ENCODE peak calls at places on chromosome 13, in eight cellular contexts. One of them, this sample, is unnamed.

GRCh38 chr13:59016250-59016649 is 1147.5 kb downstream of the DIAPH3 start:
- DNase-seq in T-helper 2 cell: no peak
- DNase-seq in central memory CD4-positive, alpha-beta T cell: no peak
- DNase-seq in epithelial cell of esophagus: peak; percentile 2
- DNase-seq in fibroblast of the conjunctiva: no peak
- DNase-seq in progenitor cell of endocrine pancreas: no peak
- DNase-seq in activated naive CD8-positive, alpha-beta T cell treated with anti-CD3 and anti-CD28 coated beads, Interleukin-2, amount 50 U/mL, for 24 hours: no peak
- DNase-seq in HS-27A: no peak
- DNase-seq in this sample: no peak

GRCh38 chr13:109255457-109255856 is 530.9 kb downstream of the IRS2 start:
- DNase-seq in T-helper 2 cell: no peak
- DNase-seq in central memory CD4-positive, alpha-beta T cell: no peak
- DNase-seq in epithelial cell of esophagus: no peak
- DNase-seq in fibroblast of the conjunctiva: no peak
- DNase-seq in progenitor cell of endocrine pancreas: no peak
- DNase-seq in activated naive CD8-positive, alpha-beta T cell treated with anti-CD3 and anti-CD28 coated beads, Interleukin-2, amount 50 U/mL, for 24 hours: no peak
- DNase-seq in HS-27A: no peak
- DNase-seq in this sample: no peak

GRCh38 chr13:51818771-51819511 is 15.0 kb upstream of the DHRS12 start:
- DNase-seq in T-helper 2 cell: no peak
- DNase-seq in central memory CD4-positive, alpha-beta T cell: no peak
- DNase-seq in epithelial cell of esophagus: no peak
- DNase-seq in fibroblast of the conjunctiva: no peak
- DNase-seq in progenitor cell of endocrine pancreas: no peak
- DNase-seq in activated naive CD8-positive, alpha-beta T cell treated with anti-CD3 and anti-CD28 coated beads, Interleukin-2, amount 50 U/mL, for 24 hours: peak; percentile 67
- DNase-seq in HS-27A: no peak
- DNase-seq in this sample: no peak

GRCh38 chr13:112658807-112659206 is 31.0 kb upstream of the ATP11A start:
- DNase-seq in T-helper 2 cell: no peak
- DNase-seq in central memory CD4-positive, alpha-beta T cell: no peak
- DNase-seq in epithelial cell of esophagus: peak; percentile 15
- DNase-seq in fibroblast of the conjunctiva: no peak
- DNase-seq in progenitor cell of endocrine pancreas: no peak
- DNase-seq in activated naive CD8-positive, alpha-beta T cell treated with anti-CD3 and anti-CD28 coated beads, Interleukin-2, amount 50 U/mL, for 24 hours: no peak
- DNase-seq in HS-27A: no peak
- DNase-seq in this sample: no peak

GRCh38 chr13:97853550-97853949 is 99.9 kb upstream of the IPO5 start:
- DNase-seq in T-helper 2 cell: no peak
- DNase-seq in central memory CD4-positive, alpha-beta T cell: no peak
- DNase-seq in epithelial cell of esophagus: peak; percentile 13
- DNase-seq in fibroblast of the conjunctiva: no peak
- DNase-seq in progenitor cell of endocrine pancreas: no peak
- DNase-seq in activated naive CD8-positive, alpha-beta T cell treated with anti-CD3 and anti-CD28 coated beads, Interleukin-2, amount 50 U/mL, for 24 hours: no peak
- DNase-seq in HS-27A: peak; percentile 15
- DNase-seq in this sample: no peak

GRCh38 chr13:48158290-48158689 is 63.4 kb upstream of the MED4 start:
- DNase-seq in T-helper 2 cell: no peak
- DNase-seq in central memory CD4-positive, alpha-beta T cell: no peak
- DNase-seq in epithelial cell of esophagus: peak; percentile 86
- DNase-seq in fibroblast of the conjunctiva: no peak
- DNase-seq in progenitor cell of endocrine pancreas: no peak
- DNase-seq in activated naive CD8-positive, alpha-beta T cell treated with anti-CD3 and anti-CD28 coated beads, Interleukin-2, amount 50 U/mL, for 24 hours: no peak
- DNase-seq in HS-27A: no peak
- DNase-seq in this sample: no peak

GRCh38 chr13:92538164-92538563 is 688.4 kb upstream of the GPC6 start:
- DNase-seq in T-helper 2 cell: no peak
- DNase-seq in central memory CD4-positive, alpha-beta T cell: no peak
- DNase-seq in epithelial cell of esophagus: no peak
- DNase-seq in fibroblast of the conjunctiva: no peak
- DNase-seq in progenitor cell of endocrine pancreas: no peak
- DNase-seq in activated naive CD8-positive, alpha-beta T cell treated with anti-CD3 and anti-CD28 coated beads, Interleukin-2, amount 50 U/mL, for 24 hours: no peak
- DNase-seq in HS-27A: no peak
- DNase-seq in this sample: no peak

GRCh38 chr13:27339299-27339698 is 68.7 kb downstream of the RASL11A start:
- DNase-seq in T-helper 2 cell: peak; percentile 4
- DNase-seq in central memory CD4-positive, alpha-beta T cell: peak; percentile 12
- DNase-seq in epithelial cell of esophagus: peak; percentile 64
- DNase-seq in fibroblast of the conjunctiva: peak; percentile 40
- DNase-seq in progenitor cell of endocrine pancreas: no peak
- DNase-seq in activated naive CD8-positive, alpha-beta T cell treated with anti-CD3 and anti-CD28 coated beads, Interleukin-2, amount 50 U/mL, for 24 hours: peak; percentile 50
- DNase-seq in HS-27A: no peak
- DNase-seq in this sample: peak; percentile 53

GRCh38 chr13:84296386-84296785 is 414.1 kb upstream of the SLITRK1 start:
- DNase-seq in T-helper 2 cell: no peak
- DNase-seq in central memory CD4-positive, alpha-beta T cell: no peak
- DNase-seq in epithelial cell of esophagus: no peak
- DNase-seq in fibroblast of the conjunctiva: no peak
- DNase-seq in progenitor cell of endocrine pancreas: no peak
- DNase-seq in activated naive CD8-positive, alpha-beta T cell treated with anti-CD3 and anti-CD28 coated beads, Interleukin-2, amount 50 U/mL, for 24 hours: no peak
- DNase-seq in HS-27A: no peak
- DNase-seq in this sample: no peak

This sample was measured in activated T-cell treated with anti-CD3 and anti-CD28 coated beads, Interleukin-2, amount 50 U/mL, for 1 hour.